ENCODE peak calls at places on chromosomes 6 and 20, in four cellular contexts. One of them, this sample, is unnamed.
A peak's percentile ranks its signal among the peaks of the same experiment; 100 is the strongest.

GRCh38 chr6:158684745-158685355 is 35.0 kb downstream of the SYTL3 start:
- DNase-seq in K562: no peak
- DNase-seq in H1: no peak
- DNase-seq in HepG2: peak; percentile 33
- DNase-seq in this sample: no peak

GRCh38 chr6:41286544-41287346 is at the start of gene TREM1:
- DNase-seq in K562: no peak
- DNase-seq in H1: no peak
- DNase-seq in HepG2: peak; percentile 17
- DNase-seq in this sample: no peak

GRCh38 chr6:56382416-56382940 is 135.1 kb upstream of the COL21A1 start:
- DNase-seq in K562: no peak
- DNase-seq in H1: no peak
- DNase-seq in HepG2: no peak
- DNase-seq in this sample: no peak

GRCh38 chr6:39086294-39086693 is 28.7 kb downstream of the SAYSD1 start:
- DNase-seq in K562: no peak
- DNase-seq in H1: no peak
- DNase-seq in HepG2: no peak
- DNase-seq in this sample: no peak

GRCh38 chr6:2038096-2038495 is 207.3 kb downstream of the GMDS start:
- DNase-seq in K562: no peak
- DNase-seq in H1: no peak
- DNase-seq in HepG2: no peak
- DNase-seq in this sample: no peak

GRCh38 chr6:113464536-113464935 is 392.6 kb upstream of the MARCKS start:
- DNase-seq in K562: no peak
- DNase-seq in H1: no peak
- DNase-seq in HepG2: no peak
- DNase-seq in this sample: no peak

GRCh38 chr6:25670793-25671513 is 18.9 kb downstream of the SCGN start:
- DNase-seq in K562: no peak
- DNase-seq in H1: no peak
- DNase-seq in HepG2: no peak
- DNase-seq in this sample: no peak

GRCh38 chr20:47278907-47279348 is 77.6 kb downstream of the ZMYND8 start:
- DNase-seq in K562: peak; percentile 57
- DNase-seq in H1: no peak
- DNase-seq in HepG2: no peak
- DNase-seq in this sample: no peak

GRCh38 chr6:137699036-137699683 is 167.9 kb upstream of the TNFAIP3 start:
- DNase-seq in K562: no peak
- DNase-seq in H1: no peak
- DNase-seq in HepG2: no peak
- DNase-seq in this sample: no peak

GRCh38 chr6:9834233-9834632 is 580.6 kb downstream of the TFAP2A start:
- DNase-seq in K562: no peak
- DNase-seq in H1: no peak
- DNase-seq in HepG2: no peak
- DNase-seq in this sample: no peak

GRCh38 chr20:25013478-25014380 is 21.2 kb upstream of the APMAP start:
- DNase-seq in K562: no peak
- DNase-seq in H1: no peak
- DNase-seq in HepG2: no peak
- DNase-seq in this sample: no peak

GRCh38 chr20:43914697-43915208 is at the start of gene TOX2:
- DNase-seq in K562: peak; percentile 89
- DNase-seq in H1: no peak
- DNase-seq in HepG2: no peak
- DNase-seq in this sample: peak; percentile 62

GRCh38 chr20:53910312-53911002 is 159.9 kb downstream of the BCAS1 start:
- DNase-seq in K562: no peak
- DNase-seq in H1: no peak
- DNase-seq in HepG2: no peak
- DNase-seq in this sample: no peak

GRCh38 chr6:7051780-7052440 is 55.9 kb upstream of the RREB1 start:
- DNase-seq in K562: no peak
- DNase-seq in H1: no peak
- DNase-seq in HepG2: no peak
- DNase-seq in this sample: peak; percentile 73

GRCh38 chr20:10488436-10489053 is 53.4 kb downstream of the SLX4IP start:
- DNase-seq in K562: no peak
- DNase-seq in H1: no peak
- DNase-seq in HepG2: no peak
- DNase-seq in this sample: no peak

GRCh38 chr6:34276881-34277762 is 28.3 kb upstream of the SMIM29 start:
- DNase-seq in K562: peak; percentile 16
- DNase-seq in H1: no peak
- DNase-seq in HepG2: peak; percentile 85
- DNase-seq in this sample: no peak

GRCh38 chr6:31794866-31795615 is 511 bp downstream of the VARS1 start:
- DNase-seq in K562: peak; percentile 86
- DNase-seq in H1: no peak
- DNase-seq in HepG2: no peak
- DNase-seq in this sample: no peak

GRCh38 chr20:48791014-48791413 is 36.8 kb downstream of the PREX1 start:
- DNase-seq in K562: no peak
- DNase-seq in H1: no peak
- DNase-seq in HepG2: no peak
- DNase-seq in this sample: no peak

GRCh38 chr6:110039996-110040383 is 61.9 kb downstream of the GPR6 start:
- DNase-seq in K562: no peak
- DNase-seq in H1: no peak
- DNase-seq in HepG2: no peak
- DNase-seq in this sample: peak; percentile 35

GRCh38 chr20:39298566-39299501 is 336.7 kb downstream of the DHX35 start:
- DNase-seq in K562: no peak
- DNase-seq in H1: no peak
- DNase-seq in HepG2: no peak
- DNase-seq in this sample: no peak

GRCh38 chr6:105591053-105591452 is 188.2 kb upstream of the PREP start:
- DNase-seq in K562: no peak
- DNase-seq in H1: no peak
- DNase-seq in HepG2: no peak
- DNase-seq in this sample: no peak

GRCh38 chr6:25499851-25500250 is 152.2 kb upstream of the SCGN start:
- DNase-seq in K562: no peak
- DNase-seq in H1: no peak
- DNase-seq in HepG2: no peak
- DNase-seq in this sample: no peak

GRCh38 chr6:32972353-32973143 is 4.2 kb downstream of the BRD2 start:
- DNase-seq in K562: peak; percentile 76
- DNase-seq in H1: no peak
- DNase-seq in HepG2: no peak
- DNase-seq in this sample: peak; percentile 28

GRCh38 chr6:18920701-18921100 is 533.6 kb downstream of the RNF144B start:
- DNase-seq in K562: no peak
- DNase-seq in H1: no peak
- DNase-seq in HepG2: no peak
- DNase-seq in this sample: no peak

GRCh38 chr20:43191143-43191542 is 1.4 kb upstream of the PTPRT start:
- DNase-seq in K562: no peak
- DNase-seq in H1: no peak
- DNase-seq in HepG2: no peak
- DNase-seq in this sample: no peak

GRCh38 chr6:99426454-99426762 is 1.3 kb upstream of the PNISR start:
- DNase-seq in K562: no peak
- DNase-seq in H1: no peak
- DNase-seq in HepG2: no peak
- DNase-seq in this sample: no peak

GRCh38 chr6:42820509-42821340 is 38.9 kb downstream of the BICRAL start:
- DNase-seq in K562: no peak
- DNase-seq in H1: no peak
- DNase-seq in HepG2: no peak
- DNase-seq in this sample: no peak

GRCh38 chr6:124389127-124389526 is 573.1 kb upstream of the RNF217 start:
- DNase-seq in K562: no peak
- DNase-seq in H1: no peak
- DNase-seq in HepG2: no peak
- DNase-seq in this sample: no peak

GRCh38 chr20:37179671-37180524 is 550 bp upstream of the MROH8 start:
- DNase-seq in K562: no peak
- DNase-seq in H1: no peak
- DNase-seq in HepG2: peak; percentile 59
- DNase-seq in this sample: no peak
- TF ChIP-seq JUN in K562: no peak
- TF ChIP-seq JUN in H1: no peak
- TF ChIP-seq JUN in HepG2: no peak
- TF ChIP-seq JUN in this sample: no peak

DNA sequence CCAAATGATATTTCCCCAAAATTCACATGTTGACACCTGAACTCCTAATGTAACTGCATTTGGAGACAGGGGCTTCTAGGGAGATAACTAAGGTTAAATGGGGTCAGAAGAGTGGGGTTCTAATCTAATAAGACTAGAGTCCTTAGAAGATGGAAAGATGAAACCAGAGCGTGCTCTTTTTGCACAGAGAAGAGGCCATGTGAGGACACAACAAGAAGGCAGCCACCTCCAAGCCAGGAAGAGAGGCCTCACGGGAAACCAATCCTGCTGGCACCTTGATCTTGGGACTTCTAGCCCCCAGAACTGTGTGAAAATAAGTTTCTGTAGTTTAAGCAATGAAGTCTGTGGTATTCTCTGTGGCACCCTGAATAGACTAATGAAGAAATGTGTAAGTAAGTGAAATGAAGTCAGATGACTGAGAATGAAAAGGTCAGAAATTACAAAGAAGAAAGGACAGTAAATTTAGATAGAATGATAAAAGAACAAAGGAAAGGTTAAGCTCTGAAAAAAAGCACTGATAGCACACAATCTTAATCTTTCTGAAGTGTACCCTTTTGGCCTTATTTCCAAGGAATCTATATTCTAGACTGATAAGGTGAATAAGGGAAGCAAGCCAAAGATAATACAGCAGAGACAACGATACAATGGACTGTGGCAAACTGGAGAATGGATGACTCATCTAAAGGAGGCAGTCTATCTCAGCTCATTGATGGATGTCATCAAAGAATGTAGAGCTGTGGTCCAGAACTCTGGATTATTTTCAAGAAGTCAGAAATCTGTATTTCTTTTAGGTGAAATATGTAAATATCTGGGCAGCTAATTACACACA is 110.4 kb downstream of the MYB start:
- DNase-seq in K562: peak; percentile 54
- DNase-seq in H1: no peak
- DNase-seq in HepG2: peak; percentile 11
- DNase-seq in this sample: no peak
- TF ChIP-seq SP1 in K562: no peak
- TF ChIP-seq SP1 in H1: no peak
- TF ChIP-seq SP1 in HepG2: no peak
- TF ChIP-seq SP1 in this sample: no peak

GRCh38 chr20:62742550-62742949 is 33.9 kb downstream of the NTSR1 start:
- DNase-seq in K562: no peak
- DNase-seq in H1: no peak
- DNase-seq in HepG2: no peak
- DNase-seq in this sample: no peak

GRCh38 chr20:62740286-62741141 is 31.9 kb downstream of the NTSR1 start:
- DNase-seq in K562: peak; percentile 83
- DNase-seq in H1: no peak
- DNase-seq in HepG2: peak; percentile 54
- DNase-seq in this sample: peak; percentile 13

GRCh38 chr20:62741191-62741676 is 32.6 kb downstream of the NTSR1 start:
- DNase-seq in K562: no peak
- DNase-seq in H1: no peak
- DNase-seq in HepG2: no peak
- DNase-seq in this sample: peak; percentile 31

GRCh38 chr20:62742979-62743776 is 34.5 kb downstream of the NTSR1 start:
- DNase-seq in K562: no peak
- DNase-seq in H1: no peak
- DNase-seq in HepG2: no peak
- DNase-seq in this sample: no peak

DNA sequence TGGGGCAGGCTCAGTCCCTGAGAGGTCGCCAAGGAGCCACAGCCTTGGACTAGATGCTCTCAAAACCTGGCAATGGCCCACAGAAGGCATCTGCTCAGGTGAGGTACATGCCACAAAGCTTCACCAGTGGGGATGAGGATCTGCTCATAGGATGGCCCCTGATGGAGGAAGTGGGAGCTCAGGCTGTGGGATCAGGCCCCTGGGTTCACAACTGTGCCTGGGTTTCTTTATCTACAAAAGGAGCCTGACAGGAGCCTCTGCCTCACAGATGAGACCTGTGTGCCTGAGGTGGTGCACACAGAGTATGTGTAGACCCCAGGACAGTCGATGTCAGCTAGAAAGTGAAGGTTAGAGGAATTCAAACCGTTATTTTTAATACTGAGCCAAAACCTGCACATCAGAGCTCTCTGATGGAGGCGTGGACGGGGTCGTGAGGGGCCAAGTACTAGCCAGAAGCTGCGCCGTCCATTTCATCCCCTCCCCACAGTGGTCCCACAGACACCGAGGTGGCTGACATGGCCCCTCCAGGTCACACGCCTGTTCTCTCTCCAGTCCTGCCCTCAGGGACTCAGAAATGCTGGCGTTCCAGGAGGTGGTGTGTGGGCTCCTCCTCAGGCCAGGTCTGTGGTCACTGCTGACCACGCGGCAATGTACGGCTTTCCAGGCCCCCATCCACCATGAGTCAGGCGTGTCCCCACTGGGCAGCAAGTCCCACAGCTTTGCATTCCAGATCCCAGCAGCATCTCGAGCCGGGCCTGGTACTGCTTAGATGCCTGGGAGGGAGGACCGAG is 33.3 kb downstream of the NTSR1 start:
- DNase-seq in K562: no peak
- DNase-seq in H1: no peak
- DNase-seq in HepG2: no peak
- DNase-seq in this sample: no peak
- TF ChIP-seq JUN in K562: no peak
- TF ChIP-seq JUN in H1: no peak
- TF ChIP-seq JUN in HepG2: no peak
- TF ChIP-seq JUN in this sample: no peak

DNA sequence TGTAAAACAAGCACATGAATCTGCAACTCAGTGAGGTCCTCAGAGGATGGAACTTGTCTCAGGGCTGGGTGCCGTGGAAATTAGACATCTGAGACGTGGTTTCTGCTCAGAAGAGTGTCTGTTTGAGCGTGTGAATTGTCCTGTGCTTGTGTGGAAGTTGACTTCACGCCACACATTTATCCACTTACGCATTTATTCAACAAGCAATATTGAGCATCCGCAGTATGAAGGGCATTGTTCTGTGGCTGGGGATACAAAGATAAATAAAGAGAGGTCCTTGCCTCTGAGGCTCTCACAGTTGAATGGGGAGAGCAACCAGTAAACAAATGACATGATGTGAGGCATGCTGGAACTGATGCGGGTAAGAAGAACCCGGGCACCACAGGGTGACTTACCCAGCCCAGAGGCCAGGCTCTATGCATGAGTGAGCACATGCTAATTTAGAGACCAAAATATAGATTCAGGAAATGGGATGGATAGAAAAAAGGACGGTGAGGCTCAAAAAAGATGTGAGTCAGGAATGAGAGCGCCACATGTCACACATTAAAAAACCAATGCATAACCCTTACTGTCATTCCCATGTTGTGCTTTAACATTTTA is 60.4 kb downstream of the SOBP start:
- DNase-seq in K562: no peak
- DNase-seq in H1: no peak
- DNase-seq in HepG2: no peak
- DNase-seq in this sample: no peak
- TF ChIP-seq SP1 in K562: no peak
- TF ChIP-seq SP1 in H1: no peak
- TF ChIP-seq SP1 in HepG2: no peak
- TF ChIP-seq SP1 in this sample: no peak

This sample was measured in WTC11.